ENCODE peak calls at places on chromosomes 7 and 10, in seven cellular contexts. H is NCI-H2029, E is HTR-8/SVneo, I is NCI-H510A, N is ELR, W is caudate nucleus, B is HEK293T. M is an unnamed sample.

GRCh38 chr7:29040570-29040906 is 82.4 kb upstream of the TRIL start:
- DNase-seq in H (no peak), E (no peak), W (no peak), N (no peak), I (no peak), B (no peak), M (no peak)

GRCh38 chr10:32317795-32318194 is 29.2 kb downstream of the EPC1 start:
- DNase-seq in B (no peak), E (no peak), W (no peak), I (no peak), H (no peak), N (no peak), M (no peak)

GRCh38 chr10:74610299-74610698 is 216.1 kb upstream of the KAT6B start:
- DNase-seq in W (no peak), N (no peak), H (no peak), E (no peak), B (no peak), I (no peak), M (no peak)

GRCh38 chr7:17506090-17506489 is 207.6 kb downstream of the AHR start:
- DNase-seq in B (no peak), W (no peak), I (peak), E (no peak), H (peak), N (no peak), M (peak)

GRCh38 chr7:90773269-90773668 is 177.1 kb downstream of the CDK14 start:
- DNase-seq in N (no peak), I (no peak), B (no peak), W (no peak), H (no peak), E (no peak), M (no peak)

GRCh38 chr7:51602321-51602720 is 285.7 kb upstream of the COBL start:
- DNase-seq in W (no peak), B (no peak), N (no peak), E (no peak), H (no peak), I (no peak), M (no peak)

GRCh38 chr10:79333513-79333912 is 13.8 kb upstream of the PPIF start:
- DNase-seq in W (no peak), E (no peak), I (no peak), H (no peak), B (no peak), N (peak), M (no peak)

GRCh38 chr7:90836937-90837336 is 240.8 kb downstream of the CDK14 start:
- DNase-seq in W (no peak), H (no peak), N (no peak), B (no peak), E (no peak), I (no peak), M (no peak)

GRCh38 chr7:112137141-112138101 is 68.8 kb downstream of the DOCK4 start:
- DNase-seq in W (no peak), I (no peak), H (no peak), E (no peak), N (no peak), B (no peak), M (no peak)

GRCh38 chr7:105932835-105933477 is 30.1 kb upstream of the CDHR3 start:
- DNase-seq in E (no peak), H (no peak), W (no peak), N (peak), I (no peak), B (no peak), M (peak)

GRCh38 chr10:43843331-43844101 is 194.8 kb upstream of the ZNF32 start:
- DNase-seq in I (no peak), E (peak), H (no peak), N (peak), W (no peak), B (no peak), M (no peak)

GRCh38 chr7:22730921-22731654 is 4.1 kb downstream of the IL6 start:
- DNase-seq in E (peak), N (peak), B (no peak), I (no peak), H (no peak), W (no peak), M (no peak)

GRCh38 chr10:71241899-71242620 is 29.7 kb downstream of the UNC5B start:
- DNase-seq in H (no peak), I (no peak), W (no peak), E (no peak), B (no peak), N (no peak), M (no peak)

GRCh38 chr7:29442146-29442545 is 121.5 kb upstream of the PRR15 start:
- DNase-seq in H (peak), B (peak), I (peak), N (no peak), W (no peak), E (peak), M (no peak)

GRCh38 chr10:60967854-60968484 is 24.0 kb upstream of the RHOBTB1 start:
- DNase-seq in H (no peak), E (no peak), I (no peak), B (no peak), W (no peak), N (no peak), M (no peak)

GRCh38 chr7:4713183-4713784 is 31.2 kb downstream of the FOXK1 start:
- DNase-seq in E (no peak), H (peak), B (no peak), N (no peak), W (no peak), I (no peak), M (no peak)

GRCh38 chr7:43559939-43560335 is 23.0 kb upstream of the STK17A start:
- DNase-seq in B (no peak), W (no peak), E (no peak), N (no peak), I (no peak), H (no peak), M (no peak)

GRCh38 chr7:114949227-114949626 is 27.3 kb downstream of the MDFIC start:
- DNase-seq in B (no peak), E (no peak), W (no peak), H (no peak), N (no peak), I (no peak), M (no peak)

GRCh38 chr10:108787932-108788331 is 1135.4 kb downstream of the XPNPEP1 start:
- DNase-seq in B (no peak), I (no peak), E (no peak), H (no peak), W (no peak), N (peak), M (no peak)

GRCh38 chr10:36393800-36394199 is 731.6 kb upstream of the ANKRD30A start:
- DNase-seq in W (no peak), I (no peak), B (no peak), H (no peak), N (no peak), E (no peak), M (no peak)

GRCh38 chr7:88835147-88835728 is 39.7 kb upstream of the TEX47 start:
- DNase-seq in N (peak), E (no peak), I (no peak), W (no peak), H (no peak), B (peak), M (no peak)

GRCh38 chr10:109411897-109412296 is 511.4 kb downstream of the XPNPEP1 start:
- DNase-seq in N (no peak), E (no peak), W (no peak), I (no peak), H (no peak), B (no peak), M (no peak)

GRCh38 chr10:54063514-54063913 is 737.5 kb downstream of the PCDH15 start:
- DNase-seq in B (no peak), H (no peak), E (no peak), N (no peak), I (no peak), W (no peak), M (no peak)

GRCh38 chr7:56175784-56176183 is 59.6 kb upstream of the NUPR2 start:
- DNase-seq in B (no peak), W (no peak), H (no peak), E (no peak), I (peak), N (no peak), M (no peak)

GRCh38 chr10:13386021-13386420 is 37.9 kb upstream of the SEPHS1 start:
- DNase-seq in I (no peak), W (no peak), E (no peak), N (no peak), B (no peak), H (no peak), M (no peak)

GRCh38 chr10:129049501-129049900 is 417.5 kb upstream of the MGMT start:
- DNase-seq in I (no peak), E (no peak), N (no peak), B (no peak), H (no peak), W (no peak), M (no peak)

GRCh38 chr7:1676550-1677071 is 6.5 kb downstream of the ELFN1 start:
- DNase-seq in I (no peak), B (no peak), H (no peak), N (no peak), E (no peak), W (no peak), M (no peak)

GRCh38 chr7:96407427-96407826 is 85.5 kb upstream of the SLC25A13 start:
- DNase-seq in H (no peak), W (no peak), E (no peak), N (peak), B (no peak), I (no peak), M (no peak)

GRCh38 chr7:35258891-35259537 is 5.1 kb upstream of the TBX20 start:
- DNase-seq in W (no peak), H (no peak), I (no peak), E (no peak), B (no peak), N (no peak), M (no peak)

GRCh38 chr10:29522038-29522855 is 112.5 kb downstream of the SVIL start:
- DNase-seq in B (no peak), E (no peak), H (no peak), W (no peak), I (no peak), N (no peak), M (no peak)

GRCh38 chr7:6254891-6255290 is 17.5 kb downstream of the CYTH3 start:
- DNase-seq in E (no peak), B (no peak), N (no peak), I (no peak), H (no peak), W (no peak), M (no peak)

GRCh38 chr10:49691588-49691987 is 12.1 kb downstream of the C10orf53 start:
- DNase-seq in W (no peak), E (no peak), H (no peak), I (no peak), B (no peak), N (no peak), M (no peak)

GRCh38 chr10:116457480-116457879 is 29.8 kb downstream of the PNLIPRP3 start:
- DNase-seq in E (no peak), W (no peak), N (no peak), H (no peak), B (no peak), I (no peak), M (no peak)

GRCh38 chr7:43294080-43294630 is 181.7 kb downstream of the HECW1 start:
- DNase-seq in W (no peak), I (no peak), E (no peak), B (no peak), N (peak), H (no peak), M (no peak)

GRCh38 chr7:142671506-142671905 is 77.8 kb upstream of the PRSS1 start:
- DNase-seq in N (no peak), H (no peak), W (no peak), B (no peak), E (no peak), I (no peak), M (no peak)

GRCh38 chr10:34492081-34492480 is 323.0 kb downstream of the PARD3 start:
- DNase-seq in I (peak), B (no peak), H (peak), E (no peak), N (no peak), W (no peak), M (no peak)

M was measured in left colon.